ENCODE peak calls at places on chromosomes 6 and 20, in ten cellular contexts. U, V, M, Y, N, E, R, D, Q and K are unnamed samples. For H3K4me1, the result is how much of the 10 kb centered on the place peaks cover.

GRCh38 chr6:56899311-56899710 is 55.6 kb upstream of the BEND6 start:
- DNase-seq in U (no peak), N (peak), R (no peak), Y (no peak), Q (no peak), D (no peak), E (no peak), V (peak), M (no peak), K (no peak)

GRCh38 chr6:87772597-87773530 is 70.8 kb upstream of the AKIRIN2 start:
- DNase-seq in N (no peak), R (no peak), D (no peak), Q (no peak), Y (no peak), E (peak), M (no peak), V (no peak), U (no peak), K (no peak)

GRCh38 chr6:132300323-132300949 is 100.8 kb downstream of the MOXD1 start:
- DNase-seq in D (peak), Y (peak), V (no peak), N (no peak), U (peak), M (no peak), Q (peak), R (no peak), E (peak), K (no peak)

GRCh38 chr6:137188855-137189254 is 15.4 kb upstream of the IL22RA2 start:
- DNase-seq in R (no peak), E (no peak), Q (no peak), V (no peak), M (no peak), U (peak), D (no peak), N (no peak), Y (peak), K (no peak)

GRCh38 chr6:16635810-16636602 is 125.3 kb downstream of the ATXN1 start:
- DNase-seq in D (no peak), M (no peak), Q (no peak), N (no peak), V (peak), Y (peak), U (peak), E (no peak), R (peak), K (no peak)

GRCh38 chr6:8674088-8674487 is 238.7 kb upstream of the SLC35B3 start:
- DNase-seq in N (no peak), R (no peak), Q (no peak), M (no peak), V (no peak), D (no peak), Y (no peak), U (no peak), E (no peak), K (no peak)

GRCh38 chr6:88177961-88178464 is 11.9 kb upstream of the CNR1 start:
- DNase-seq in U (no peak), D (no peak), Q (no peak), Y (no peak), V (no peak), R (no peak), N (no peak), M (no peak), E (no peak), K (no peak)

GRCh38 chr6:133207754-133208153 is 33.4 kb upstream of the EYA4 start:
- DNase-seq in U (no peak), M (no peak), V (no peak), D (no peak), Q (no peak), N (no peak), Y (no peak), E (no peak), R (no peak), K (no peak)

GRCh38 chr20:20664795-20665194 is 47.6 kb downstream of the RALGAPA2 start:
- DNase-seq in Y (peak), V (peak), M (no peak), N (no peak), D (peak), Q (peak), R (no peak), U (peak), E (peak), K (no peak)

GRCh38 chr20:21206571-21206970 is 80.7 kb downstream of the KIZ start:
- DNase-seq in U (no peak), M (no peak), N (no peak), R (no peak), Y (no peak), E (no peak), V (no peak), D (no peak), Q (no peak), K (no peak)

GRCh38 chr6:161727063-161727462 is 453.2 kb upstream of the AGPAT4 start:
- DNase-seq in N (no peak), V (no peak), U (peak), E (no peak), Q (no peak), Y (no peak), D (no peak), M (no peak), R (peak), K (peak)

GRCh38 chr6:168732676-168733075 is 291.7 kb downstream of the SMOC2 start:
- DNase-seq in U (no peak), R (no peak), D (no peak), E (no peak), Q (no peak), Y (no peak), V (no peak), M (no peak), N (no peak), K (no peak)

GRCh38 chr6:26272171-26272631 is 92.8 kb upstream of the BTN3A2 start:
- DNase-seq in R (no peak), V (no peak), Q (no peak), D (no peak), N (peak), Y (no peak), U (peak), M (peak), E (no peak), K (peak)

GRCh38 chr6:154234019-154234772 is 122.4 kb downstream of the IPCEF1 start:
- DNase-seq in D (no peak), Q (no peak), V (no peak), E (no peak), U (no peak), Y (no peak), R (no peak), M (no peak), N (no peak), K (no peak)

GRCh38 chr6:90169328-90169886 is 127.2 kb downstream of the BACH2 start:
- DNase-seq in R (no peak), U (no peak), M (no peak), V (no peak), Y (no peak), D (no peak), Q (no peak), E (no peak), N (no peak), K (no peak)

GRCh38 chr20:535958-536357 is 7.6 kb downstream of the CSNK2A1 start:
- DNase-seq in N (no peak), M (no peak), Q (peak), E (no peak), Y (no peak), V (no peak), R (no peak), D (no peak), U (no peak), K (no peak)

GRCh38 chr6:7541175-7542064 is at the start of gene DSP:
- DNase-seq in E (peak), R (peak), M (peak), U (peak), V (peak), D (no peak), N (no peak), Y (peak), Q (peak), K (peak)

DNA sequence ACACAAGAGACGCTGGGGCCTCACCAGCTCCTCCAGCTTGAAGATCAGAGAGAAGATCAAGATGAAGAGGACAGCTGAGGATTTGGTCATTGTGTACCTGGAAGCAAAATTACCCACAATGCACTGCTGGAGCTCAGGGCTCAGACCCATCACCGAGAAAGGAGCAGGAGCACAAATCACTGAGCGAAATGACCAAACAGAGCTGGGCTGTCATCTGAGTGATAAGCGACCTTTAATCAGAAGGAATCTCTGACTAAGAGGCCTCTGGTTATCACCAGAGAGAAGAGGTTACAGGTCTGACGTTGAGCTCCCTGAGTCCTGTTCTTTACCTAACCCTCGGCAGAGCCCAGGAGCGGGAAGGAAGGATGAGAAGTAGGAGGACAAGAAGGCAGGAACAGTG is 47.5 kb upstream of the CDH22 start:
- DNase-seq in V (no peak), N (no peak), R (no peak), U (no peak), M (no peak), Q (no peak), Y (no peak), D (no peak), E (no peak), K (no peak)
- H3K4me1 ChIP-seq in V (under half), N (under half), R (under half), U (under half), M (under half), Q (under half), Y (under half), D (under half), E (under half), K (under half)

GRCh38 chr6:31739639-31740396 is at the start of gene MSH5:
- DNase-seq in Q (peak), N (peak), R (peak), V (peak), U (peak), D (peak), E (peak), Y (peak), M (peak), K (peak)
- TF ChIP-seq POLR2AphosphoS5 in Q (peak), N (peak), R (no peak), V (peak), U (peak), D (peak), E (peak), Y (peak), M (peak), K (peak)

DNA sequence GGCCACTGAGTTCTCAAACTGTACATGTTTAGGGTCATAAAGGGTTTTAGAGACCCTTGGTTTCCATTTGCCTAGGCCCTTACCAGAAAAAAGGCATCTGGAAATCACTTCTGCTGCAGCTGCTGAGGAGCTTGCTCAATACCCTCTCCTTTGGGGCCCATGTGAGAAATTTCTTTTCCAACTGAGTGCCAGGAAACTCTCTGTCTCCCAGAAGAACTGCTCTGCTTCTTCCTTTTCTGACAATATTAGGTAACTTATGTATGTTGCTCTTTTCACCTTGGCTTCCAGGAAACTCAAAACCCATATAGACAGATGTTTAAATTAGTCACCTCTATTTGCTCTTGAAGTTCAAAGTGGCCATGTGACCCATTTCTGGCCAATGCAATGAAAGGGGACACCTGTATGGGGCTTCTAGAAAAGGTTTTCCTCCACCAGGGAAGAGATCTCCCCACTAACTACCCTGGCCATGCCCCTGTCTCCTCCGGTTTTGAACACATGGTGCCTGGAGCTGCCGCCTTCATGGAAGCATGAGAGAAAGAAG is 121.6 kb downstream of the PREX1 start:
- DNase-seq in D (no peak), R (no peak), M (no peak), Y (no peak), E (no peak), V (no peak), N (peak), U (no peak), Q (no peak), K (peak)
- H3K4me1 ChIP-seq in D (under half), R (under half), M (under half), Y (under half), E (under half), V (under half), N (under half), U (under half), Q (under half), K (half or more)

DNA sequence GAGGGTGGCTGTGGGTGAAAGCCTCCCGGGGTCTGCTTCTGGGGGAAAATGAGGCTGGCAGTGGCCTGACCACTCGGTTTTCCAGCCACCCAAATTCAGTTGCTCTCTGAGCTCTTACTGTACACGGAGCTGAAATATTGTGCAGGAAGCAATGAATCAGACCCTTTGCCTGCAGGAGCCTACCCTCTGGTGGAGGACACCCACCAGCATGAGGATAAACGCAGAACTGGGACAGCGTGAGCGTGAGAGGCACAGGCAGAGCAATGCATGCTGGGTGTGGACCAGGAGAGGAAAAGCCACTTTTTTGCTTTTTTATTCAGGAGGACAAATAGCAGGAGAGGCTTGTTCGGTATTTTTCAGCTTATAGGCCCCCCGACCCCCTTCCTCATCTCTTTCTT is 298.1 kb downstream of the QKI start:
- DNase-seq in U (no peak), E (no peak), V (no peak), D (no peak), M (no peak), Y (no peak), Q (no peak), N (no peak), R (no peak), K (no peak)
- TF ChIP-seq POLR2AphosphoS5 in U (no peak), E (no peak), V (no peak), D (no peak), M (no peak), Y (no peak), Q (no peak), N (no peak), R (no peak), K (no peak)

DNA sequence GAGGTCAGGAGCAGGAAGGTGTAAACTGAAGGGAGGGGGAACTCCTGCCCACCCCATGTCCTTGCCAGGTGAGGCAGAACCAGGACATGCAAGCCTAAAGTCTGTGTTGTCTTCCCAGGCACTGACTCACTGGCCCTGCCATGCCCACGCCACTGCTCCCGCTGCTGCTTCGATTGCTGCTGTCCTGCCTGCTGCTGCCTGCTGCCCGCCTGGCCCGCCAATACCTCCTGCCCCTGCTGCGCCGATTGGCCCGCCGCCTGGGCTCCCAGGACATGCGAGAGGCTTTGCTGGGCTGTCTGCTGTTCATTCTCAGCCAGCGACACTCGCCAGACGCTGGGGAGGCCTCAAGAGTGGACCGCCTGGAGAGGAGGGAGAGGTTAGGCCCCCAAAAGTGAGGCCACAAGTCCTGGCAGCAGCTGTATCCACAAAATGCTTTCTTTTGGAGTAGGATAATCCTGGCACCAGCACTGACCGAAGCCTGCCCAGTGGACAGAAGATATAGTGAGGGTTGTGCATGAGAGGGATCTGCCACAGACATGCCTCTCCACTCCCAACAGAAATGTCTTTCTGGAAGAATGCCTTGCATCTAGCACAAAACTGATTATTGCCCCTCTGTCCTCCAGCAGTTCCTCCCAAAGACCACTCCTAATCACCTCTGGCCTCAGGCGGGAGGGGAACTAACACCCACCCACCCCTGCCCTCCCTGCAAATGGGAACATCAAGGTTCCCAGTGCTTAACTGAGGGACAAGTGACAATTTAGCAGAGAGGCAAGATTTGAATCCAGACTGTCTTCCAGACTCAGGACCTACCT is 812 bp downstream of the MYMX start:
- DNase-seq in N (peak), U (peak), M (peak), Q (no peak), D (no peak), Y (no peak), R (no peak), V (no peak), E (no peak), K (no peak)
- H3K4me1 ChIP-seq in N (half or more), U (under half), M (under half), Q (under half), D (under half), Y (under half), R (under half), V (under half), E (under half), K (half or more)

DNA sequence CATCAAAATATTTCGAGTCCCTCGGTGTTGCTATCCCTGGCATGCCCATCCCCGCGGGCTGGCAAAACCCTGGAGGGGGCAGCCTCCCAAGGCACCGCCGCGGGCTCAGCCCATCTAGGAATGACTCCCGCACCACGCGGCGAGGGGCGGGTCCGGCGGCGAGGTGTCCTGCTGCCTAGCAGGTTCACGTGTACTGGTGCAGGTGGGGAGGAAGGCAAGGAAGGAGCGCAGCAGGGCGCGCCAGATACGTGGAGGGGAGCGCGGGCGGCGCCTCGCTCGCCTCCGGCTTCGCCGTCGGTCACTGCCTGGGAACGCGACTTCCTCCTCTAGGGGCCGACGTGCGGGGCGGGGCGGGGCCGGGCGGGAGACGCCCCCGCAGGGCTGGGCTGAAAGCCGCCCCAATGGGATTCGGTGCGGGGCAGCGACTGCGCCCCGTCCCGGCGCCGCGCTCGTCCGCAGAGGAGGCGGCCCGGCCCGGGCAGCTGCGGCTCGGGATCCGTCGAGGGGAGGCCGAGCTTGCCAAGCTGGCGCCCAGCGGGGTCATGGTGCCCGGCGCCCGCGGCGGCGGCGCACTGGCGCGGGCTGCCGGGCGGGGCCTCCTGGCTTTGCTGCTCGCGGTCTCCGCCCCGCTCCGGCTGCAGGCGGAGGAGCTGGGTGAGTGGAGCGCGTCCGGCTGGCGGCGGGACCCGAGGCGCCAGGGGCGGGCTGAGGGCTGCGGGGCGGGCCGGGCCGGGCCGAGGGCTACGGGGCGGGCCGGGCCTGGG is at the start of gene DCBLD1:
- DNase-seq in V (peak), Q (peak), N (peak), M (peak), D (no peak), U (peak), Y (peak), R (no peak), E (peak), K (peak)
- TF ChIP-seq POLR2AphosphoS5 in V (no peak), Q (peak), N (peak), M (no peak), D (peak), U (no peak), Y (peak), R (peak), E (peak), K (peak)

DNA sequence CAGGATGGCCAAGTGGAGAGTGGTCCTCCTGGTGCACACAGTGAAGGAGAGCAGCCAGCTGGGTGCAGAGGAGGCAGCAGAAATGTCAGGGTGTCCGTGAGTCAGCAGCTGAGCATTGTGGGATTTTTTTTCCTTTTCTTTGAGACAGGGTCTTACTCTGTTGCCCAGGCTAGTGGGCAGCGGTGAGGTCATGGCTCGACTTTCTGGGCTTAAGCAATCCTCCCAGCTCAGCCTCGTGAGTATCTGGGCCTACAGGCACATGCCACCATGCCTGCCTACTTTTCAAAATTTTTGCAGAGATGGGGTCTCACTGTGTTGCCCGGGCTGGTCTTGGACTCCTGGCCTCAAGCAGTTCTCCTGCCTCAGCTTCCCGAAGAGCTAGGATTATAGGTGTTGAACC is 16.0 kb downstream of the ARID1B start:
- DNase-seq in D (no peak), N (no peak), U (no peak), Q (no peak), V (no peak), Y (no peak), R (no peak), M (no peak), E (no peak), K (no peak)
- H3K4me1 ChIP-seq in D (under half), N (half or more), U (half or more), Q (under half), V (under half), Y (under half), R (under half), M (under half), E (under half), K (half or more)

DNA sequence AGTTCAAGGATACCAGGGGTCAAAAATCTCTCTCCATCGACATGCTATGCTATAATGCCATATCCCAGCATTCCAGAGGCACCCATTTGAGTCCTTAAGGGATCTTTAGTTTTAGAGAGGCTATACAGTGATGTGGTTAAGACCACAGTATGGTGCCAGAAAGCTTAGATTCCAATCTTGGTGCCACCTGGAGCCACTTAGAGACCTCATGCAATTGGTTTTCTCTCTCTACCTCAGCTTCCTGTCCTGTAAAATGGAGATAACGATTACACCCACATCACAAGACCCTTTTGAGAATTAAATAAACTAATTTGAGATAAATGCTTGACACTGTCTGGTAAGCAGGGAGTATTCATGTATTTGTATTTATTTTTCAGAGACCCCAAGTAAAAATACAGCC is 39.0 kb downstream of the PLAGL1 start:
- DNase-seq in R (no peak), Q (no peak), D (no peak), V (no peak), M (no peak), U (peak), E (no peak), Y (no peak), N (no peak), K (no peak)
- TF ChIP-seq POLR2AphosphoS5 in R (peak), Q (no peak), D (no peak), V (no peak), M (no peak), U (peak), E (no peak), Y (no peak), N (no peak), K (no peak)

DNA sequence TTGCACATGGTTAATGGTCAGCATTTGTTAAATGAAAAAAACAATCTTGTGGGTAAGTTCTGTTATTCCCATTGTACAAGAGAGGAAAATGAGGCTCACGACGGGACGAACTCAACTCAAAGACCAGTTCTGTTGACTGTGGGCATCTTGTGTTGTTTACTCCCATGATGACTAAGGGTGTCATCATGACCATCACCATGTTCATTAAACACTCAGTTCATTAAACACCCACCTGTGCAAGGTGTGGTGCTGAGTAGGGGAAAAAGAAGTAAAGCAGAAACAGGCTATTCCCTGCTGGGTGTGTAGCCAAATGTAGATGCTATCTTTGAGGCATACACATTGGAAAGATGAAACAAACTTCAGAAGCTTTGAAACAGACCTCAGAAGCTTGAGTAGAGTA is 4.5 kb downstream of the CHMP4B start:
- DNase-seq in R (no peak), Q (no peak), M (no peak), V (no peak), Y (no peak), E (no peak), N (no peak), D (no peak), U (no peak), K (no peak)
- H3K4me1 ChIP-seq in R (under half), Q (under half), M (under half), V (under half), Y (under half), E (under half), N (half or more), D (under half), U (under half), K (under half)